ENCODE peak calls at places on chromosomes 13 and 19, in four cellular contexts. Y is HFF-Myc, R is cardiac fibroblast, S is upper lobe of right lung. U is an unnamed sample.

GRCh38 chr19:35879770-35880317 is 11.5 kb downstream of the APLP1 start:
- DNase-seq in Y (peak), R (peak), S (peak), U (peak)

GRCh38 chr19:13861392-13861713 is 15.6 kb upstream of the NANOS3 start:
- DNase-seq in S (no peak), R (no peak), Y (no peak), U (peak)

GRCh38 chr19:51138549-51138979 is 3.5 kb upstream of the SIGLEC7 start:
- DNase-seq in R (peak), S (peak), Y (no peak), U (peak)

GRCh38 chr13:52455677-52456041 is 381 bp downstream of the CKAP2 start:
- DNase-seq in Y (no peak), S (peak), R (peak), U (peak)

GRCh38 chr13:80341771-80342271 is 895 bp upstream of the SPRY2 start:
- DNase-seq in Y (no peak), R (peak), S (peak), U (peak)

GRCh38 chr13:84567848-84568247 is 685.6 kb upstream of the SLITRK1 start:
- DNase-seq in S (no peak), R (no peak), Y (no peak), U (no peak)

GRCh38 chr13:33119886-33120543 is 103.8 kb downstream of the KL start:
- DNase-seq in Y (no peak), S (no peak), R (no peak), U (peak)

GRCh38 chr13:28574617-28575142 is 79.8 kb upstream of the FLT1 start:
- DNase-seq in Y (peak), R (peak), S (no peak), U (peak)

GRCh38 chr13:73633817-73634449 is 500.3 kb downstream of the KLF12 start:
- DNase-seq in R (peak), S (no peak), Y (no peak), U (no peak)

GRCh38 chr19:48171584-48172170 is 1.2 kb downstream of the ZSWIM9 start:
- DNase-seq in S (no peak), Y (no peak), R (no peak), U (no peak)

GRCh38 chr13:65091031-65091430 is 2139.1 kb downstream of the PCDH9 start:
- DNase-seq in R (no peak), S (no peak), Y (no peak), U (no peak)

GRCh38 chr13:65095697-65096096 is 2134.4 kb downstream of the PCDH9 start:
- DNase-seq in Y (no peak), S (no peak), R (no peak), U (no peak)

GRCh38 chr13:65093352-65093751 is 2136.8 kb downstream of the PCDH9 start:
- DNase-seq in R (no peak), S (no peak), Y (no peak), U (no peak)

GRCh38 chr13:65090191-65090590 is 2139.9 kb downstream of the PCDH9 start:
- DNase-seq in R (no peak), Y (peak), S (no peak), U (peak)

DNA sequence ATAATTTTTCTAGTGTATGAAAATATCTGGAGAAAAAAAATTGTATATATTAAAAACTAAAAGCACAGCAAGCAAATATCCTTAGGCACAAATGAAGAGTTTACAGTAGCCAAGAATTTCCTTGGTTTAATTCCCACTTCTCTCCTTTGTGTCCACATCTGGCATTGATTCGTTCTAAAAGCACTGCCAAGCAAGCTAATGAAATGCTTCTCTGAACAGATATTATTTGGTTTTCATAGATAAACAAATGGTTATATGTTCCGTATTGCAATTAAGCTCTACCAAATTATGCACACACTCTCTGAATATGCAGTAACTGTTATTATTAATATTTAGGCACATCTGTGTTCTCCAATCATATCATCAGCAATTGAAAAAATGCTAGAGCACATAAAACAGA is 2135.0 kb downstream of the PCDH9 start:
- DNase-seq in S (no peak), R (peak), Y (no peak), U (no peak)
- H3K4me3 ChIP-seq in S (no peak), R (no peak), Y (no peak), U (no peak)

GRCh38 chr13:30934803-30935202 is 2.3 kb downstream of the TEX26 start:
- DNase-seq in Y (no peak), S (no peak), R (no peak), U (no peak)

GRCh38 chr13:30932481-30933333 is at the start of gene TEX26:
- DNase-seq in Y (no peak), S (no peak), R (peak), U (no peak)

GRCh38 chr13:30936920-30937319 is 4.5 kb downstream of the TEX26 start:
- DNase-seq in R (no peak), Y (no peak), S (no peak), U (no peak)

GRCh38 chr13:30934381-30934780 is 1.9 kb downstream of the TEX26 start:
- DNase-seq in S (no peak), R (no peak), Y (no peak), U (peak)

DNA sequence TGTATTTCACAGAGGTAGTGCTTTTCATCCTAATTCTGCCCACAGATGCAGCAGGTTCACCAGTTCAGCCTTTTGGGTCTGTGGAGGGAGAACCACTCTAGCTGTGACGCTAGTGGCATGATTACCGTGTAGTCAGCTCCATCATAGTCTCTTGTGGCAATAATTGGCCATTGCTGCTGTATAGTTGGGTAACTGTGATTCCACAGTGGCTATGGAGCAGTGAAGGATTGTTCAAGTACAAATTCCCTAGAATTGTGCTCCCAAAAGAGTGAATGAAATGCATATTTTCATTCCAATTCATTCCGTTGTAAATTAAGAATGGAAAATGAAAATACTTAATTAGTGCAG is 852 bp downstream of the TEX26 start:
- DNase-seq in R (no peak), S (no peak), Y (no peak), U (no peak)
- H3K4me3 ChIP-seq in R (no peak), S (no peak), Y (no peak), U (no peak)

GRCh38 chr13:61414136-61414535 is 1.5 kb downstream of the PCDH20 start:
- DNase-seq in Y (no peak), R (no peak), S (no peak), U (no peak)
- H3K4me3 ChIP-seq in Y (no peak), R (no peak), S (peak), U (no peak)

GRCh38 chr19:4914736-4915501 is 5.6 kb downstream of the UHRF1 start:
- DNase-seq in Y (peak), R (peak), S (no peak), U (peak)

GRCh38 chr19:4916292-4917082 is 7.2 kb downstream of the UHRF1 start:
- DNase-seq in R (no peak), S (no peak), Y (no peak), U (no peak)

GRCh38 chr19:4911786-4912672 is 2.7 kb downstream of the UHRF1 start:
- DNase-seq in Y (peak), S (no peak), R (peak), U (peak)

GRCh38 chr19:4911314-4911713 is 2.0 kb downstream of the UHRF1 start:
- DNase-seq in R (no peak), S (no peak), Y (no peak), U (peak)

DNA sequence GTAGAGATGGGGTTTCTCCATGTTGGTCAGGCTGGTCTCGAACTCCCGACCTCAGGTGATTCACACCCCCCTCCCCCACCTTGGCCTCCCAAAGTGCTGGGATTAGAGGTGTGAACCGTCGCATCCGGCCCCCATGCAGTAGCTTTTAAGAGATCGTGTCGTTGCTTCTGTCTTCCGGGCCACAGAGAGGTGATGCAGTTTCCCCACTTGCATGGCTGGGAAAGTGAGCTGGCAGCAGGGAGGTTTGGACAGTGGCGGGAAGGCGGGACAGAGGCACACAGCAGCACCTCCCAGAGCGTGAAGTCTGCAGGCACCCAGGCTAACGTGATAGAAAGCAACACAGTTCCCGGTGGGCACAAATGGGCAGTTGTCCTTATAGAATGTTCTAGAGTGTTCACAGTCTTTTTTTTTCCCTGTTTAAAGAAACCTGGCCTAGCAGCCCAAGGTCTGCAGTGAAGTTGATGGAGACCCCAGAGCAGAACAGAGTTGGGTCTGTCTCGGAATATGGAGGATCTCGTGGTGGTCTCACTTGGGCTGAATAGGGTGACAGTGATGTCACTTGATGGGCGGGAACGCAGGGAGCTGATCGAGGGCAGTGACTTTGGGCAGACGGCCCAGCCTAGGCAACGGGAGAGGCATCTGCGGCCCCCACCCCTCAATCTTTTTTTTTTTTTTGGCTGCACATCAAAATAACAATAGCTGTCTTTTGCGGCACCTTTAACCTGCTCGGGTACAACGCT is 4.9 kb downstream of the UHRF1 start:
- DNase-seq in R (no peak), S (no peak), Y (no peak), U (peak)
- H3K4me3 ChIP-seq in R (no peak), S (peak), Y (no peak), U (no peak)

DNA sequence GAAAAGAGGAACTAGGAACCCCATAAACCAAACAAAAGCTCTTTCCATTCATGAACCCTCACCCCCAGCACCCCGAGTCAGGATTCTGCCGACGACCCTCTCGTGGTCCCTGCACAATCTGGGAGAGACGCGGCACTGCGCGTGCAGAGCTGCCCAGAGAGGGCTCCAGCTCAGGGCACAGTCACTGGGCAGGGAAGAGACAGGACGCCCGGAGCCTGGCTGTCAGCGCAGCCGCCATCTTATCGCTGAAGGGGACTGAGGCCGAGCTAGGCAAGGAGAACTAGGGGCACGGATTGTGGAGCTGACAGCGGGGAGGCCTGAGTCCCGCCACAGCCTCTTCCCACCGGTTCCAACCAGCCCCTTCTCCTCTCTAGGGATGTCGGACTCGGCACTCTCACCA is 349 bp downstream of the ZNF98 start:
- DNase-seq in R (no peak), Y (no peak), S (no peak), U (no peak)
- H3K4me3 ChIP-seq in R (no peak), Y (no peak), S (no peak), U (no peak)

DNA sequence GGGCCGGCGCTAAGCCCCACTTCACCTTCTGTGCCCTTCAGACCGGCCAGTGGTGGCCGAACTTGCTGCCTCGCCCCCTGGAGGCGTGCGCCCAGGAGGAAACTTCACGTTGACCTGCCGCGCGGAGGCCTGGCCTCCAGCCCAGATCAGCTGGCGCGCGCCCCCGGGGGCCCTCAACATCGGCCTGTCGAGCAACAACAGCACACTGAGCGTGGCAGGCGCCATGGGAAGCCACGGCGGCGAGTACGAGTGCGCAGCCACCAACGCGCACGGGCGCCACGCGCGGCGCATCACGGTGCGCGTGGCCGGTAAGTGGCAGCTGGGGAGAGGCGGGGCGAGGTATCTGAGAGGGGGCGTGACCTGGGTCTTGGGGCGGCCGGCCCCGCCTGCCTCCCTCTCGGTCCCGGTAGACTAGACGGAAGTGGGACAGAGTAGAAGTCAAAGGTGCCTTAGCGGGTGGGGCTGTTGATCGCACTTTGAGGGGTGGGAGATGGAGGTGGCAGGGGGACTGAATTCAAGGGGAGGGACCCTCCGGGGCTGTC is 5.6 kb downstream of the ICAM5 start:
- DNase-seq in S (peak), Y (no peak), R (peak), U (peak)
- H3K4me3 ChIP-seq in S (peak), Y (no peak), R (peak), U (peak)

DNA sequence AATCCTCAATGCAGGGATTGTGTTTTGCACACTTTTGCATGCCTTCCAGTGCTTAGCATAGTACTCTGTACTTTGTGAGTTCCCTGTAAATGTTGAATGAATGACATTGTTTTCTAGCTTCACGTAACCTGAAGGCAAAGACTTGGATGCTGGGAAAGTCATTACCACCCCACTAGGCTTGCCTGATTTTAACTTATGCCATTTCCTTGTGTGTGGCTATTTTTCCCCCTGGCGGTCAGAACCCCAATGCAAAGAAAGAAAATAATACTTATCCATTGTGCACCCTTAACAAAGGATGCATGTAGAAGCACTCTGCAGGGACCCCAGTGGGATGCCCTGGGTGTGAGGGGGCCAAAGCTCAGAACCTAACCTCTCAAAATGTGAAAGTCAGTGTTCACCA is 1.2 kb upstream of the ENOX1 start:
- DNase-seq in S (no peak), Y (no peak), R (peak), U (peak)
- H3K4me3 ChIP-seq in S (peak), Y (peak), R (no peak), U (no peak)

GRCh38 chr19:18062043-18062442 is 24.7 kb downstream of the IL12RB1 start:
- DNase-seq in R (no peak), Y (no peak), S (no peak), U (no peak)
- H3K4me3 ChIP-seq in R (no peak), Y (no peak), S (no peak), U (no peak)

U was measured in fibroblast of villous mesenchyme.